ENCODE peak calls at places on chromosomes 4 and X, in ten cellular contexts. One of them, this sample, is unnamed.

GRCh38 chrX:1596676-1597344 is 5.4 kb downstream of the AKAP17A start:
- DNase-seq in AG08395: no peak
- DNase-seq in activated CD4-positive, CD25-positive, alpha-beta regulatory T cell treated with anti-CD3 and anti-CD28 coated beads, Interleukin-2, amount 50 U/mL, for 16 hours: no peak
- DNase-seq in HEK293T: no peak
- DNase-seq in GM03348: no peak
- DNase-seq in T-helper 2 cell: no peak
- DNase-seq in NCI-H1092: no peak
- DNase-seq in activated naive CD4-positive, alpha-beta T cell treated with anti-CD3 and anti-CD28 coated beads for 36 hours: no peak
- DNase-seq in tibial nerve: no peak
- DNase-seq in fibroblast of pulmonary artery: no peak
- DNase-seq in this sample: no peak

GRCh38 chr4:137601924-137602323 is 69.6 kb upstream of the PCDH18 start:
- DNase-seq in AG08395: no peak
- DNase-seq in activated CD4-positive, CD25-positive, alpha-beta regulatory T cell treated with anti-CD3 and anti-CD28 coated beads, Interleukin-2, amount 50 U/mL, for 16 hours: no peak
- DNase-seq in HEK293T: no peak
- DNase-seq in GM03348: peak
- DNase-seq in T-helper 2 cell: no peak
- DNase-seq in NCI-H1092: no peak
- DNase-seq in activated naive CD4-positive, alpha-beta T cell treated with anti-CD3 and anti-CD28 coated beads for 36 hours: no peak
- DNase-seq in tibial nerve: no peak
- DNase-seq in fibroblast of pulmonary artery: no peak
- DNase-seq in this sample: no peak

GRCh38 chrX:147912093-147912801 is 528 bp downstream of the FMR1 start:
- DNase-seq in AG08395: peak
- DNase-seq in activated CD4-positive, CD25-positive, alpha-beta regulatory T cell treated with anti-CD3 and anti-CD28 coated beads, Interleukin-2, amount 50 U/mL, for 16 hours: peak
- DNase-seq in HEK293T: peak
- DNase-seq in GM03348: peak
- DNase-seq in T-helper 2 cell: peak
- DNase-seq in NCI-H1092: peak
- DNase-seq in activated naive CD4-positive, alpha-beta T cell treated with anti-CD3 and anti-CD28 coated beads for 36 hours: peak
- DNase-seq in tibial nerve: peak
- DNase-seq in fibroblast of pulmonary artery: peak
- DNase-seq in this sample: no peak

GRCh38 chrX:129772796-129773431 is 6.8 kb upstream of the SASH3 start:
- DNase-seq in AG08395: no peak
- DNase-seq in activated CD4-positive, CD25-positive, alpha-beta regulatory T cell treated with anti-CD3 and anti-CD28 coated beads, Interleukin-2, amount 50 U/mL, for 16 hours: no peak
- DNase-seq in HEK293T: no peak
- DNase-seq in GM03348: no peak
- DNase-seq in T-helper 2 cell: peak
- DNase-seq in NCI-H1092: no peak
- DNase-seq in activated naive CD4-positive, alpha-beta T cell treated with anti-CD3 and anti-CD28 coated beads for 36 hours: peak
- DNase-seq in tibial nerve: peak
- DNase-seq in fibroblast of pulmonary artery: no peak
- DNase-seq in this sample: no peak

GRCh38 chr4:681736-682451 is 7.1 kb downstream of the SLC49A3 start:
- DNase-seq in AG08395: no peak
- DNase-seq in activated CD4-positive, CD25-positive, alpha-beta regulatory T cell treated with anti-CD3 and anti-CD28 coated beads, Interleukin-2, amount 50 U/mL, for 16 hours: no peak
- DNase-seq in HEK293T: peak
- DNase-seq in GM03348: no peak
- DNase-seq in T-helper 2 cell: peak
- DNase-seq in NCI-H1092: no peak
- DNase-seq in activated naive CD4-positive, alpha-beta T cell treated with anti-CD3 and anti-CD28 coated beads for 36 hours: no peak
- DNase-seq in tibial nerve: no peak
- DNase-seq in fibroblast of pulmonary artery: no peak
- DNase-seq in this sample: peak

GRCh38 chrX:111088628-111089027 is 7.4 kb upstream of the PAK3 start:
- DNase-seq in AG08395: no peak
- DNase-seq in activated CD4-positive, CD25-positive, alpha-beta regulatory T cell treated with anti-CD3 and anti-CD28 coated beads, Interleukin-2, amount 50 U/mL, for 16 hours: no peak
- DNase-seq in HEK293T: no peak
- DNase-seq in GM03348: no peak
- DNase-seq in T-helper 2 cell: no peak
- DNase-seq in NCI-H1092: no peak
- DNase-seq in activated naive CD4-positive, alpha-beta T cell treated with anti-CD3 and anti-CD28 coated beads for 36 hours: no peak
- DNase-seq in tibial nerve: no peak
- DNase-seq in fibroblast of pulmonary artery: no peak
- DNase-seq in this sample: no peak

GRCh38 chr4:117326091-117326490 is 240.7 kb upstream of the TRAM1L1 start:
- DNase-seq in AG08395: no peak
- DNase-seq in activated CD4-positive, CD25-positive, alpha-beta regulatory T cell treated with anti-CD3 and anti-CD28 coated beads, Interleukin-2, amount 50 U/mL, for 16 hours: no peak
- DNase-seq in HEK293T: no peak
- DNase-seq in GM03348: no peak
- DNase-seq in T-helper 2 cell: no peak
- DNase-seq in NCI-H1092: no peak
- DNase-seq in activated naive CD4-positive, alpha-beta T cell treated with anti-CD3 and anti-CD28 coated beads for 36 hours: no peak
- DNase-seq in tibial nerve: no peak
- DNase-seq in fibroblast of pulmonary artery: no peak
- DNase-seq in this sample: no peak

GRCh38 chrX:285076-285677 is 4.0 kb downstream of the PLCXD1 start:
- DNase-seq in AG08395: no peak
- DNase-seq in activated CD4-positive, CD25-positive, alpha-beta regulatory T cell treated with anti-CD3 and anti-CD28 coated beads, Interleukin-2, amount 50 U/mL, for 16 hours: no peak
- DNase-seq in HEK293T: no peak
- DNase-seq in GM03348: no peak
- DNase-seq in T-helper 2 cell: no peak
- DNase-seq in NCI-H1092: no peak
- DNase-seq in activated naive CD4-positive, alpha-beta T cell treated with anti-CD3 and anti-CD28 coated beads for 36 hours: no peak
- DNase-seq in tibial nerve: no peak
- DNase-seq in fibroblast of pulmonary artery: no peak
- DNase-seq in this sample: no peak

GRCh38 chr4:75895744-75896314 is 6.4 kb downstream of the PPEF2 start:
- DNase-seq in AG08395: peak
- DNase-seq in activated CD4-positive, CD25-positive, alpha-beta regulatory T cell treated with anti-CD3 and anti-CD28 coated beads, Interleukin-2, amount 50 U/mL, for 16 hours: no peak
- DNase-seq in HEK293T: peak
- DNase-seq in GM03348: peak
- DNase-seq in T-helper 2 cell: peak
- DNase-seq in NCI-H1092: no peak
- DNase-seq in activated naive CD4-positive, alpha-beta T cell treated with anti-CD3 and anti-CD28 coated beads for 36 hours: peak
- DNase-seq in tibial nerve: no peak
- DNase-seq in fibroblast of pulmonary artery: peak
- DNase-seq in this sample: no peak

GRCh38 chr4:16226816-16227461 is 668 bp upstream of the TAPT1 start:
- DNase-seq in AG08395: peak
- DNase-seq in activated CD4-positive, CD25-positive, alpha-beta regulatory T cell treated with anti-CD3 and anti-CD28 coated beads, Interleukin-2, amount 50 U/mL, for 16 hours: no peak
- DNase-seq in HEK293T: peak
- DNase-seq in GM03348: peak
- DNase-seq in T-helper 2 cell: peak
- DNase-seq in NCI-H1092: no peak
- DNase-seq in activated naive CD4-positive, alpha-beta T cell treated with anti-CD3 and anti-CD28 coated beads for 36 hours: peak
- DNase-seq in tibial nerve: peak
- DNase-seq in fibroblast of pulmonary artery: no peak
- DNase-seq in this sample: no peak

GRCh38 chr4:158170691-158171455 is 2.0 kb downstream of the GASK1B start:
- DNase-seq in AG08395: peak
- DNase-seq in activated CD4-positive, CD25-positive, alpha-beta regulatory T cell treated with anti-CD3 and anti-CD28 coated beads, Interleukin-2, amount 50 U/mL, for 16 hours: no peak
- DNase-seq in HEK293T: no peak
- DNase-seq in GM03348: peak
- DNase-seq in T-helper 2 cell: no peak
- DNase-seq in NCI-H1092: no peak
- DNase-seq in activated naive CD4-positive, alpha-beta T cell treated with anti-CD3 and anti-CD28 coated beads for 36 hours: peak
- DNase-seq in tibial nerve: peak
- DNase-seq in fibroblast of pulmonary artery: peak
- DNase-seq in this sample: peak

GRCh38 chr4:174626310-174627022 is 104.2 kb upstream of the HPGD start:
- DNase-seq in AG08395: no peak
- DNase-seq in activated CD4-positive, CD25-positive, alpha-beta regulatory T cell treated with anti-CD3 and anti-CD28 coated beads, Interleukin-2, amount 50 U/mL, for 16 hours: no peak
- DNase-seq in HEK293T: no peak
- DNase-seq in GM03348: no peak
- DNase-seq in T-helper 2 cell: no peak
- DNase-seq in NCI-H1092: no peak
- DNase-seq in activated naive CD4-positive, alpha-beta T cell treated with anti-CD3 and anti-CD28 coated beads for 36 hours: no peak
- DNase-seq in tibial nerve: no peak
- DNase-seq in fibroblast of pulmonary artery: no peak
- DNase-seq in this sample: no peak

GRCh38 chr4:151460434-151460833 is 51.5 kb downstream of the FHIP1A start:
- DNase-seq in AG08395: no peak
- DNase-seq in activated CD4-positive, CD25-positive, alpha-beta regulatory T cell treated with anti-CD3 and anti-CD28 coated beads, Interleukin-2, amount 50 U/mL, for 16 hours: no peak
- DNase-seq in HEK293T: no peak
- DNase-seq in GM03348: no peak
- DNase-seq in T-helper 2 cell: no peak
- DNase-seq in NCI-H1092: no peak
- DNase-seq in activated naive CD4-positive, alpha-beta T cell treated with anti-CD3 and anti-CD28 coated beads for 36 hours: no peak
- DNase-seq in tibial nerve: no peak
- DNase-seq in fibroblast of pulmonary artery: no peak
- DNase-seq in this sample: no peak

GRCh38 chrX:77162777-77163176 is 284.4 kb upstream of the FGF16 start:
- DNase-seq in AG08395: no peak
- DNase-seq in activated CD4-positive, CD25-positive, alpha-beta regulatory T cell treated with anti-CD3 and anti-CD28 coated beads, Interleukin-2, amount 50 U/mL, for 16 hours: no peak
- DNase-seq in HEK293T: no peak
- DNase-seq in GM03348: no peak
- DNase-seq in T-helper 2 cell: no peak
- DNase-seq in NCI-H1092: no peak
- DNase-seq in activated naive CD4-positive, alpha-beta T cell treated with anti-CD3 and anti-CD28 coated beads for 36 hours: no peak
- DNase-seq in tibial nerve: no peak
- DNase-seq in fibroblast of pulmonary artery: no peak
- DNase-seq in this sample: no peak

GRCh38 chr4:20284990-20285389 is 33.3 kb downstream of the SLIT2 start:
- DNase-seq in AG08395: peak
- DNase-seq in activated CD4-positive, CD25-positive, alpha-beta regulatory T cell treated with anti-CD3 and anti-CD28 coated beads, Interleukin-2, amount 50 U/mL, for 16 hours: no peak
- DNase-seq in HEK293T: no peak
- DNase-seq in GM03348: no peak
- DNase-seq in T-helper 2 cell: no peak
- DNase-seq in NCI-H1092: no peak
- DNase-seq in activated naive CD4-positive, alpha-beta T cell treated with anti-CD3 and anti-CD28 coated beads for 36 hours: no peak
- DNase-seq in tibial nerve: no peak
- DNase-seq in fibroblast of pulmonary artery: no peak
- DNase-seq in this sample: no peak

GRCh38 chr4:161197912-161198311 is 965.9 kb downstream of the FSTL5 start:
- DNase-seq in AG08395: no peak
- DNase-seq in activated CD4-positive, CD25-positive, alpha-beta regulatory T cell treated with anti-CD3 and anti-CD28 coated beads, Interleukin-2, amount 50 U/mL, for 16 hours: no peak
- DNase-seq in HEK293T: no peak
- DNase-seq in GM03348: no peak
- DNase-seq in T-helper 2 cell: no peak
- DNase-seq in NCI-H1092: no peak
- DNase-seq in activated naive CD4-positive, alpha-beta T cell treated with anti-CD3 and anti-CD28 coated beads for 36 hours: no peak
- DNase-seq in tibial nerve: no peak
- DNase-seq in fibroblast of pulmonary artery: no peak
- DNase-seq in this sample: no peak

GRCh38 chr4:159443975-159444374 is 341.1 kb downstream of the RAPGEF2 start:
- DNase-seq in AG08395: no peak
- DNase-seq in activated CD4-positive, CD25-positive, alpha-beta regulatory T cell treated with anti-CD3 and anti-CD28 coated beads, Interleukin-2, amount 50 U/mL, for 16 hours: no peak
- DNase-seq in HEK293T: no peak
- DNase-seq in GM03348: no peak
- DNase-seq in T-helper 2 cell: no peak
- DNase-seq in NCI-H1092: no peak
- DNase-seq in activated naive CD4-positive, alpha-beta T cell treated with anti-CD3 and anti-CD28 coated beads for 36 hours: no peak
- DNase-seq in tibial nerve: no peak
- DNase-seq in fibroblast of pulmonary artery: no peak
- DNase-seq in this sample: no peak

GRCh38 chr4:2591189-2591588 is 54.7 kb downstream of the FAM193A start:
- DNase-seq in AG08395: no peak
- DNase-seq in activated CD4-positive, CD25-positive, alpha-beta regulatory T cell treated with anti-CD3 and anti-CD28 coated beads, Interleukin-2, amount 50 U/mL, for 16 hours: no peak
- DNase-seq in HEK293T: no peak
- DNase-seq in GM03348: peak
- DNase-seq in T-helper 2 cell: no peak
- DNase-seq in NCI-H1092: no peak
- DNase-seq in activated naive CD4-positive, alpha-beta T cell treated with anti-CD3 and anti-CD28 coated beads for 36 hours: no peak
- DNase-seq in tibial nerve: peak
- DNase-seq in fibroblast of pulmonary artery: peak
- DNase-seq in this sample: no peak

GRCh38 chr4:155207534-155208257 is 740 bp upstream of the NPY2R start:
- DNase-seq in AG08395: no peak
- DNase-seq in activated CD4-positive, CD25-positive, alpha-beta regulatory T cell treated with anti-CD3 and anti-CD28 coated beads, Interleukin-2, amount 50 U/mL, for 16 hours: no peak
- DNase-seq in HEK293T: peak
- DNase-seq in GM03348: peak
- DNase-seq in T-helper 2 cell: no peak
- DNase-seq in NCI-H1092: no peak
- DNase-seq in activated naive CD4-positive, alpha-beta T cell treated with anti-CD3 and anti-CD28 coated beads for 36 hours: no peak
- DNase-seq in tibial nerve: no peak
- DNase-seq in fibroblast of pulmonary artery: peak
- DNase-seq in this sample: peak

GRCh38 chr4:139622856-139623255 is 42.8 kb upstream of the MGST2 start:
- DNase-seq in AG08395: no peak
- DNase-seq in activated CD4-positive, CD25-positive, alpha-beta regulatory T cell treated with anti-CD3 and anti-CD28 coated beads, Interleukin-2, amount 50 U/mL, for 16 hours: no peak
- DNase-seq in HEK293T: no peak
- DNase-seq in GM03348: no peak
- DNase-seq in T-helper 2 cell: no peak
- DNase-seq in NCI-H1092: peak
- DNase-seq in activated naive CD4-positive, alpha-beta T cell treated with anti-CD3 and anti-CD28 coated beads for 36 hours: no peak
- DNase-seq in tibial nerve: no peak
- DNase-seq in fibroblast of pulmonary artery: no peak
- DNase-seq in this sample: no peak

GRCh38 chr4:168831919-168832745 is 177.9 kb downstream of the CBR4 start:
- DNase-seq in AG08395: peak
- DNase-seq in activated CD4-positive, CD25-positive, alpha-beta regulatory T cell treated with anti-CD3 and anti-CD28 coated beads, Interleukin-2, amount 50 U/mL, for 16 hours: peak
- DNase-seq in HEK293T: peak
- DNase-seq in GM03348: peak
- DNase-seq in T-helper 2 cell: peak
- DNase-seq in NCI-H1092: peak
- DNase-seq in activated naive CD4-positive, alpha-beta T cell treated with anti-CD3 and anti-CD28 coated beads for 36 hours: peak
- DNase-seq in tibial nerve: peak
- DNase-seq in fibroblast of pulmonary artery: peak
- DNase-seq in this sample: peak

GRCh38 chrX:132810964-132811712 is 147.3 kb downstream of the HS6ST2 start:
- DNase-seq in AG08395: no peak
- DNase-seq in activated CD4-positive, CD25-positive, alpha-beta regulatory T cell treated with anti-CD3 and anti-CD28 coated beads, Interleukin-2, amount 50 U/mL, for 16 hours: no peak
- DNase-seq in HEK293T: no peak
- DNase-seq in GM03348: no peak
- DNase-seq in T-helper 2 cell: no peak
- DNase-seq in NCI-H1092: no peak
- DNase-seq in activated naive CD4-positive, alpha-beta T cell treated with anti-CD3 and anti-CD28 coated beads for 36 hours: no peak
- DNase-seq in tibial nerve: no peak
- DNase-seq in fibroblast of pulmonary artery: no peak
- DNase-seq in this sample: no peak

GRCh38 chrX:24099394-24099793 is 44.6 kb downstream of the EIF2S3 start:
- DNase-seq in AG08395: no peak
- DNase-seq in activated CD4-positive, CD25-positive, alpha-beta regulatory T cell treated with anti-CD3 and anti-CD28 coated beads, Interleukin-2, amount 50 U/mL, for 16 hours: no peak
- DNase-seq in HEK293T: no peak
- DNase-seq in GM03348: no peak
- DNase-seq in T-helper 2 cell: peak
- DNase-seq in NCI-H1092: no peak
- DNase-seq in activated naive CD4-positive, alpha-beta T cell treated with anti-CD3 and anti-CD28 coated beads for 36 hours: no peak
- DNase-seq in tibial nerve: no peak
- DNase-seq in fibroblast of pulmonary artery: no peak
- DNase-seq in this sample: no peak

GRCh38 chrX:2576793-2577192 is 76.0 kb upstream of the DHRSX start:
- DNase-seq in AG08395: no peak
- DNase-seq in activated CD4-positive, CD25-positive, alpha-beta regulatory T cell treated with anti-CD3 and anti-CD28 coated beads, Interleukin-2, amount 50 U/mL, for 16 hours: no peak
- DNase-seq in HEK293T: no peak
- DNase-seq in GM03348: no peak
- DNase-seq in T-helper 2 cell: no peak
- DNase-seq in NCI-H1092: no peak
- DNase-seq in activated naive CD4-positive, alpha-beta T cell treated with anti-CD3 and anti-CD28 coated beads for 36 hours: no peak
- DNase-seq in tibial nerve: no peak
- DNase-seq in fibroblast of pulmonary artery: no peak
- DNase-seq in this sample: no peak

GRCh38 chrX:150767475-150768131 is 74.4 kb downstream of the MTMR1 start:
- DNase-seq in AG08395: peak
- DNase-seq in activated CD4-positive, CD25-positive, alpha-beta regulatory T cell treated with anti-CD3 and anti-CD28 coated beads, Interleukin-2, amount 50 U/mL, for 16 hours: no peak
- DNase-seq in HEK293T: no peak
- DNase-seq in GM03348: peak
- DNase-seq in T-helper 2 cell: peak
- DNase-seq in NCI-H1092: no peak
- DNase-seq in activated naive CD4-positive, alpha-beta T cell treated with anti-CD3 and anti-CD28 coated beads for 36 hours: peak
- DNase-seq in tibial nerve: no peak
- DNase-seq in fibroblast of pulmonary artery: peak
- DNase-seq in this sample: no peak

GRCh38 chr4:186823989-186824388 is 100.3 kb upstream of the FAT1 start:
- DNase-seq in AG08395: no peak
- DNase-seq in activated CD4-positive, CD25-positive, alpha-beta regulatory T cell treated with anti-CD3 and anti-CD28 coated beads, Interleukin-2, amount 50 U/mL, for 16 hours: no peak
- DNase-seq in HEK293T: no peak
- DNase-seq in GM03348: peak
- DNase-seq in T-helper 2 cell: no peak
- DNase-seq in NCI-H1092: no peak
- DNase-seq in activated naive CD4-positive, alpha-beta T cell treated with anti-CD3 and anti-CD28 coated beads for 36 hours: no peak
- DNase-seq in tibial nerve: no peak
- DNase-seq in fibroblast of pulmonary artery: peak
- DNase-seq in this sample: no peak

GRCh38 chr4:6019316-6020263 is 1.4 kb upstream of the C4orf50 start:
- DNase-seq in AG08395: peak
- DNase-seq in activated CD4-positive, CD25-positive, alpha-beta regulatory T cell treated with anti-CD3 and anti-CD28 coated beads, Interleukin-2, amount 50 U/mL, for 16 hours: peak
- DNase-seq in HEK293T: peak
- DNase-seq in GM03348: peak
- DNase-seq in T-helper 2 cell: peak
- DNase-seq in NCI-H1092: peak
- DNase-seq in activated naive CD4-positive, alpha-beta T cell treated with anti-CD3 and anti-CD28 coated beads for 36 hours: peak
- DNase-seq in tibial nerve: peak
- DNase-seq in fibroblast of pulmonary artery: peak
- DNase-seq in this sample: peak

GRCh38 chr4:78517050-78517652 is 34.4 kb upstream of the ANXA3 start:
- DNase-seq in AG08395: peak
- DNase-seq in activated CD4-positive, CD25-positive, alpha-beta regulatory T cell treated with anti-CD3 and anti-CD28 coated beads, Interleukin-2, amount 50 U/mL, for 16 hours: no peak
- DNase-seq in HEK293T: peak
- DNase-seq in GM03348: peak
- DNase-seq in T-helper 2 cell: no peak
- DNase-seq in NCI-H1092: no peak
- DNase-seq in activated naive CD4-positive, alpha-beta T cell treated with anti-CD3 and anti-CD28 coated beads for 36 hours: no peak
- DNase-seq in tibial nerve: no peak
- DNase-seq in fibroblast of pulmonary artery: peak
- DNase-seq in this sample: no peak

This sample was measured in H1.